ENCODE peak calls at places on chromosomes 12 and 14, in nine cellular contexts. One of them, this sample, is unnamed.
A peak's percentile ranks its signal among the peaks of the same experiment; 100 is the strongest.

GRCh38 chr14:99158150-99158549 is 113.8 kb downstream of the BCL11B start:
- DNase-seq in HEK293T: no peak
- DNase-seq in lower lobe of right lung: no peak
- DNase-seq in Peyer's patch: no peak
- DNase-seq in brain microvascular endothelial cell: no peak
- DNase-seq in stimulated activated CD4-positive, alpha-beta T cell treated with anti-CD3 and anti-CD28 coated beads, TNF-alpha, amount 100 ng/mL, for 1 hour: no peak
- DNase-seq in iris pigment epithelial cell: no peak
- DNase-seq in foreskin fibroblast: no peak
- DNase-seq in sciatic nerve: no peak
- DNase-seq in this sample: no peak

GRCh38 chr14:54343276-54344121 is 53.3 kb upstream of the CDKN3 start:
- DNase-seq in HEK293T: no peak
- DNase-seq in lower lobe of right lung: no peak
- DNase-seq in Peyer's patch: no peak
- DNase-seq in brain microvascular endothelial cell: no peak
- DNase-seq in stimulated activated CD4-positive, alpha-beta T cell treated with anti-CD3 and anti-CD28 coated beads, TNF-alpha, amount 100 ng/mL, for 1 hour: no peak
- DNase-seq in iris pigment epithelial cell: peak; percentile 73
- DNase-seq in foreskin fibroblast: peak; percentile 48
- DNase-seq in sciatic nerve: no peak
- DNase-seq in this sample: no peak

GRCh38 chr14:71321556-71322315 is 414.5 kb downstream of the PCNX1 start:
- DNase-seq in HEK293T: peak; percentile 22
- DNase-seq in lower lobe of right lung: no peak
- DNase-seq in Peyer's patch: no peak
- DNase-seq in brain microvascular endothelial cell: peak; percentile 29
- DNase-seq in stimulated activated CD4-positive, alpha-beta T cell treated with anti-CD3 and anti-CD28 coated beads, TNF-alpha, amount 100 ng/mL, for 1 hour: no peak
- DNase-seq in iris pigment epithelial cell: peak; percentile 74
- DNase-seq in foreskin fibroblast: peak; percentile 36
- DNase-seq in sciatic nerve: no peak
- DNase-seq in this sample: peak; percentile 63

GRCh38 chr12:107780298-107780697 is 5.8 kb downstream of the ASCL4 start:
- DNase-seq in HEK293T: no peak
- DNase-seq in lower lobe of right lung: no peak
- DNase-seq in Peyer's patch: no peak
- DNase-seq in brain microvascular endothelial cell: no peak
- DNase-seq in stimulated activated CD4-positive, alpha-beta T cell treated with anti-CD3 and anti-CD28 coated beads, TNF-alpha, amount 100 ng/mL, for 1 hour: no peak
- DNase-seq in iris pigment epithelial cell: no peak
- DNase-seq in foreskin fibroblast: no peak
- DNase-seq in sciatic nerve: no peak
- DNase-seq in this sample: no peak

GRCh38 chr14:105411017-105411941 is 8.3 kb upstream of the MTA1 start:
- DNase-seq in HEK293T: peak; percentile 78
- DNase-seq in lower lobe of right lung: peak; percentile 62
- DNase-seq in Peyer's patch: no peak
- DNase-seq in brain microvascular endothelial cell: no peak
- DNase-seq in stimulated activated CD4-positive, alpha-beta T cell treated with anti-CD3 and anti-CD28 coated beads, TNF-alpha, amount 100 ng/mL, for 1 hour: no peak
- DNase-seq in iris pigment epithelial cell: peak; percentile 42
- DNase-seq in foreskin fibroblast: peak; percentile 41
- DNase-seq in sciatic nerve: peak; percentile 62
- DNase-seq in this sample: peak; percentile 33

GRCh38 chr12:49888461-49889151 is 15.1 kb downstream of the FAIM2 start:
- DNase-seq in HEK293T: no peak
- DNase-seq in lower lobe of right lung: no peak
- DNase-seq in Peyer's patch: no peak
- DNase-seq in brain microvascular endothelial cell: no peak
- DNase-seq in stimulated activated CD4-positive, alpha-beta T cell treated with anti-CD3 and anti-CD28 coated beads, TNF-alpha, amount 100 ng/mL, for 1 hour: no peak
- DNase-seq in iris pigment epithelial cell: no peak
- DNase-seq in foreskin fibroblast: no peak
- DNase-seq in sciatic nerve: no peak
- DNase-seq in this sample: no peak

GRCh38 chr14:92012121-92012748 is 27.6 kb downstream of the TRIP11 start:
- DNase-seq in HEK293T: no peak
- DNase-seq in lower lobe of right lung: no peak
- DNase-seq in Peyer's patch: no peak
- DNase-seq in brain microvascular endothelial cell: no peak
- DNase-seq in stimulated activated CD4-positive, alpha-beta T cell treated with anti-CD3 and anti-CD28 coated beads, TNF-alpha, amount 100 ng/mL, for 1 hour: no peak
- DNase-seq in iris pigment epithelial cell: no peak
- DNase-seq in foreskin fibroblast: no peak
- DNase-seq in sciatic nerve: no peak
- DNase-seq in this sample: no peak

GRCh38 chr14:72013606-72014129 is 81.4 kb downstream of the RGS6 start:
- DNase-seq in HEK293T: no peak
- DNase-seq in lower lobe of right lung: no peak
- DNase-seq in Peyer's patch: no peak
- DNase-seq in brain microvascular endothelial cell: no peak
- DNase-seq in stimulated activated CD4-positive, alpha-beta T cell treated with anti-CD3 and anti-CD28 coated beads, TNF-alpha, amount 100 ng/mL, for 1 hour: no peak
- DNase-seq in iris pigment epithelial cell: no peak
- DNase-seq in foreskin fibroblast: no peak
- DNase-seq in sciatic nerve: no peak
- DNase-seq in this sample: no peak

GRCh38 chr12:26046886-26047285 is 78.0 kb downstream of the BHLHE41 start:
- DNase-seq in HEK293T: no peak
- DNase-seq in lower lobe of right lung: no peak
- DNase-seq in Peyer's patch: no peak
- DNase-seq in brain microvascular endothelial cell: no peak
- DNase-seq in stimulated activated CD4-positive, alpha-beta T cell treated with anti-CD3 and anti-CD28 coated beads, TNF-alpha, amount 100 ng/mL, for 1 hour: no peak
- DNase-seq in iris pigment epithelial cell: no peak
- DNase-seq in foreskin fibroblast: no peak
- DNase-seq in sciatic nerve: no peak
- DNase-seq in this sample: no peak

GRCh38 chr14:99708449-99708848 is 24.4 kb downstream of the CYP46A1 start:
- DNase-seq in HEK293T: no peak
- DNase-seq in lower lobe of right lung: no peak
- DNase-seq in Peyer's patch: no peak
- DNase-seq in brain microvascular endothelial cell: no peak
- DNase-seq in stimulated activated CD4-positive, alpha-beta T cell treated with anti-CD3 and anti-CD28 coated beads, TNF-alpha, amount 100 ng/mL, for 1 hour: no peak
- DNase-seq in iris pigment epithelial cell: no peak
- DNase-seq in foreskin fibroblast: no peak
- DNase-seq in sciatic nerve: no peak
- DNase-seq in this sample: no peak

GRCh38 chr12:6026998-6027397 is 81.9 kb upstream of the ANO2 start:
- DNase-seq in HEK293T: no peak
- DNase-seq in lower lobe of right lung: no peak
- DNase-seq in Peyer's patch: no peak
- DNase-seq in brain microvascular endothelial cell: no peak
- DNase-seq in stimulated activated CD4-positive, alpha-beta T cell treated with anti-CD3 and anti-CD28 coated beads, TNF-alpha, amount 100 ng/mL, for 1 hour: no peak
- DNase-seq in iris pigment epithelial cell: no peak
- DNase-seq in foreskin fibroblast: no peak
- DNase-seq in sciatic nerve: no peak
- DNase-seq in this sample: no peak

GRCh38 chr12:20063116-20063515 is 305.2 kb upstream of the PDE3A start:
- DNase-seq in HEK293T: no peak
- DNase-seq in lower lobe of right lung: no peak
- DNase-seq in Peyer's patch: no peak
- DNase-seq in brain microvascular endothelial cell: peak; percentile 78
- DNase-seq in stimulated activated CD4-positive, alpha-beta T cell treated with anti-CD3 and anti-CD28 coated beads, TNF-alpha, amount 100 ng/mL, for 1 hour: no peak
- DNase-seq in iris pigment epithelial cell: peak; percentile 39
- DNase-seq in foreskin fibroblast: no peak
- DNase-seq in sciatic nerve: no peak
- DNase-seq in this sample: peak; percentile 38

GRCh38 chr14:51507556-51508511 is 143.9 kb upstream of the FRMD6 start:
- DNase-seq in HEK293T: peak; percentile 29
- DNase-seq in lower lobe of right lung: no peak
- DNase-seq in Peyer's patch: no peak
- DNase-seq in brain microvascular endothelial cell: peak; percentile 14
- DNase-seq in stimulated activated CD4-positive, alpha-beta T cell treated with anti-CD3 and anti-CD28 coated beads, TNF-alpha, amount 100 ng/mL, for 1 hour: no peak
- DNase-seq in iris pigment epithelial cell: peak; percentile 63
- DNase-seq in foreskin fibroblast: peak; percentile 68
- DNase-seq in sciatic nerve: peak; percentile 88
- DNase-seq in this sample: peak; percentile 28

GRCh38 chr12:49870501-49871262 is 27.8 kb upstream of the BCDIN3D start:
- DNase-seq in HEK293T: no peak
- DNase-seq in lower lobe of right lung: no peak
- DNase-seq in Peyer's patch: no peak
- DNase-seq in brain microvascular endothelial cell: no peak
- DNase-seq in stimulated activated CD4-positive, alpha-beta T cell treated with anti-CD3 and anti-CD28 coated beads, TNF-alpha, amount 100 ng/mL, for 1 hour: no peak
- DNase-seq in iris pigment epithelial cell: no peak
- DNase-seq in foreskin fibroblast: no peak
- DNase-seq in sciatic nerve: no peak
- DNase-seq in this sample: no peak

GRCh38 chr14:66206554-66206953 is 279.6 kb upstream of the CCDC196 start:
- DNase-seq in HEK293T: no peak
- DNase-seq in lower lobe of right lung: no peak
- DNase-seq in Peyer's patch: no peak
- DNase-seq in brain microvascular endothelial cell: no peak
- DNase-seq in stimulated activated CD4-positive, alpha-beta T cell treated with anti-CD3 and anti-CD28 coated beads, TNF-alpha, amount 100 ng/mL, for 1 hour: no peak
- DNase-seq in iris pigment epithelial cell: peak; percentile 1
- DNase-seq in foreskin fibroblast: no peak
- DNase-seq in sciatic nerve: no peak
- DNase-seq in this sample: no peak

GRCh38 chr12:92432724-92433281 is 270.0 kb upstream of the PLEKHG7 start:
- DNase-seq in HEK293T: no peak
- DNase-seq in lower lobe of right lung: no peak
- DNase-seq in Peyer's patch: no peak
- DNase-seq in brain microvascular endothelial cell: no peak
- DNase-seq in stimulated activated CD4-positive, alpha-beta T cell treated with anti-CD3 and anti-CD28 coated beads, TNF-alpha, amount 100 ng/mL, for 1 hour: no peak
- DNase-seq in iris pigment epithelial cell: no peak
- DNase-seq in foreskin fibroblast: no peak
- DNase-seq in sciatic nerve: no peak
- DNase-seq in this sample: no peak

GRCh38 chr14:51357250-51357649 is 117.2 kb downstream of the TMX1 start:
- DNase-seq in HEK293T: no peak
- DNase-seq in lower lobe of right lung: no peak
- DNase-seq in Peyer's patch: no peak
- DNase-seq in brain microvascular endothelial cell: peak; percentile 25
- DNase-seq in stimulated activated CD4-positive, alpha-beta T cell treated with anti-CD3 and anti-CD28 coated beads, TNF-alpha, amount 100 ng/mL, for 1 hour: no peak
- DNase-seq in iris pigment epithelial cell: peak; percentile 60
- DNase-seq in foreskin fibroblast: no peak
- DNase-seq in sciatic nerve: no peak
- DNase-seq in this sample: peak; percentile 46

GRCh38 chr14:104355949-104356737 is 217.8 kb downstream of the KIF26A start:
- DNase-seq in HEK293T: no peak
- DNase-seq in lower lobe of right lung: peak; percentile 30
- DNase-seq in Peyer's patch: no peak
- DNase-seq in brain microvascular endothelial cell: no peak
- DNase-seq in stimulated activated CD4-positive, alpha-beta T cell treated with anti-CD3 and anti-CD28 coated beads, TNF-alpha, amount 100 ng/mL, for 1 hour: no peak
- DNase-seq in iris pigment epithelial cell: no peak
- DNase-seq in foreskin fibroblast: no peak
- DNase-seq in sciatic nerve: peak; percentile 38
- DNase-seq in this sample: no peak

GRCh38 chr12:102501773-102502172 is 21.4 kb upstream of the IGF1 start:
- DNase-seq in HEK293T: peak; percentile 8
- DNase-seq in lower lobe of right lung: no peak
- DNase-seq in Peyer's patch: no peak
- DNase-seq in brain microvascular endothelial cell: no peak
- DNase-seq in stimulated activated CD4-positive, alpha-beta T cell treated with anti-CD3 and anti-CD28 coated beads, TNF-alpha, amount 100 ng/mL, for 1 hour: no peak
- DNase-seq in iris pigment epithelial cell: no peak
- DNase-seq in foreskin fibroblast: no peak
- DNase-seq in sciatic nerve: no peak
- DNase-seq in this sample: no peak

GRCh38 chr14:101361451-101362433 is 199.6 kb upstream of the DIO3 start:
- DNase-seq in HEK293T: no peak
- DNase-seq in lower lobe of right lung: no peak
- DNase-seq in Peyer's patch: no peak
- DNase-seq in brain microvascular endothelial cell: no peak
- DNase-seq in stimulated activated CD4-positive, alpha-beta T cell treated with anti-CD3 and anti-CD28 coated beads, TNF-alpha, amount 100 ng/mL, for 1 hour: no peak
- DNase-seq in iris pigment epithelial cell: no peak
- DNase-seq in foreskin fibroblast: no peak
- DNase-seq in sciatic nerve: peak; percentile 47
- DNase-seq in this sample: no peak

GRCh38 chr14:50260511-50260910 is 29.1 kb upstream of the SOS2 start:
- DNase-seq in HEK293T: peak; percentile 27
- DNase-seq in lower lobe of right lung: no peak
- DNase-seq in Peyer's patch: no peak
- DNase-seq in brain microvascular endothelial cell: peak; percentile 16
- DNase-seq in stimulated activated CD4-positive, alpha-beta T cell treated with anti-CD3 and anti-CD28 coated beads, TNF-alpha, amount 100 ng/mL, for 1 hour: no peak
- DNase-seq in iris pigment epithelial cell: peak; percentile 54
- DNase-seq in foreskin fibroblast: peak; percentile 24
- DNase-seq in sciatic nerve: no peak
- DNase-seq in this sample: peak; percentile 52